ENCODE peak calls at places on chromosomes 11 and 22, in ten cellular contexts. C is esophagus squamous epithelium, J is endodermal cell, G is tibial artery, X is lower lobe of right lung, O is sigmoid colon, Z is DND-41, Y is uterus, E is colonic mucosa, D is psoas muscle. A is an unnamed sample.

GRCh38 chr22:18987765-18988164 is 51.7 kb upstream of the PRODH start:
- DNase-seq in C (no peak), J (peak; percentile 86), G (no peak), X (no peak), O (no peak), Z (no peak), Y (no peak), E (peak; percentile 31), D (no peak), A (peak; percentile 4)

GRCh38 chr11:76832365-76832764 is 28.4 kb upstream of the ACER3 start:
- DNase-seq in C (no peak), J (no peak), G (no peak), X (no peak), O (no peak), Z (no peak), Y (no peak), E (peak; percentile 12), D (no peak), A (no peak)

GRCh38 chr11:36333897-36334296 is 37.8 kb downstream of the PRR5L start:
- DNase-seq in C (no peak), J (peak; percentile 74), G (no peak), X (no peak), O (no peak), Z (peak; percentile 5), Y (no peak), E (no peak), D (no peak), A (no peak)

GRCh38 chr22:26565889-26566288 is 24.0 kb downstream of the TPST2 start:
- DNase-seq in C (no peak), J (no peak), G (no peak), X (no peak), O (no peak), Z (no peak), Y (no peak), E (no peak), D (peak; percentile 5), A (no peak)

GRCh38 chr11:117519170-117519569 is 191.5 kb downstream of the CEP164 start:
- DNase-seq in C (no peak), J (no peak), G (no peak), X (peak; percentile 57), O (no peak), Z (no peak), Y (no peak), E (no peak), D (no peak), A (no peak)

GRCh38 chr11:120034176-120034575 is 103.7 kb downstream of the TRIM29 start:
- DNase-seq in C (no peak), J (peak; percentile 46), G (no peak), X (no peak), O (no peak), Z (no peak), Y (no peak), E (no peak), D (no peak), A (no peak)

GRCh38 chr11:95717314-95717713 is 72.3 kb downstream of the FAM76B start:
- DNase-seq in C (no peak), J (no peak), G (no peak), X (no peak), O (no peak), Z (no peak), Y (no peak), E (no peak), D (no peak), A (no peak)

GRCh38 chr22:29848115-29848514 is 10.0 kb upstream of the ASCC2 start:
- DNase-seq in C (no peak), J (no peak), G (peak; percentile 39), X (no peak), O (no peak), Z (no peak), Y (no peak), E (no peak), D (no peak), A (no peak)

GRCh38 chr22:44192098-44192810 is 11.5 kb downstream of the PARVG start:
- DNase-seq in C (no peak), J (peak; percentile 93), G (no peak), X (peak; percentile 72), O (peak; percentile 46), Z (peak; percentile 37), Y (no peak), E (no peak), D (peak; percentile 56), A (peak; percentile 57)

GRCh38 chr11:67617243-67617953 is 10.7 kb downstream of the NDUFV1 start:
- DNase-seq in C (no peak), J (peak; percentile 56), G (no peak), X (no peak), O (no peak), Z (no peak), Y (no peak), E (no peak), D (no peak), A (no peak)

GRCh38 chr11:4916581-4916980 is 2.6 kb downstream of the OR51G2 start:
- DNase-seq in C (no peak), J (no peak), G (no peak), X (no peak), O (no peak), Z (no peak), Y (no peak), E (no peak), D (no peak), A (no peak)

GRCh38 chr11:102780491-102780918 is at the start of gene MMP10:
- DNase-seq in C (no peak), J (peak; percentile 73), G (no peak), X (no peak), O (no peak), Z (no peak), Y (no peak), E (no peak), D (no peak), A (peak; percentile 1)

GRCh38 chr22:19466126-19466716 is 12.8 kb downstream of the UFD1 start:
- DNase-seq in C (no peak), J (no peak), G (no peak), X (no peak), O (no peak), Z (no peak), Y (no peak), E (no peak), D (no peak), A (no peak)

GRCh38 chr11:13091804-13092203 is 82.7 kb downstream of the RASSF10 start:
- DNase-seq in C (no peak), J (no peak), G (no peak), X (no peak), O (no peak), Z (no peak), Y (no peak), E (no peak), D (no peak), A (no peak)
- H3K27ac ChIP-seq in C (peak overlapping the region; percentile 75), J (no peak overlapping the region), G (no peak overlapping the region), X (no peak overlapping the region), O (no peak overlapping the region), Z (no peak overlapping the region), Y (no peak overlapping the region), E (no peak overlapping the region), D (no peak overlapping the region), A (no peak overlapping the region)

GRCh38 chr11:33242575-33242974 is 14.6 kb upstream of the HIPK3 start:
- DNase-seq in C (no peak), J (no peak), G (no peak), X (no peak), O (no peak), Z (no peak), Y (no peak), E (no peak), D (no peak), A (no peak)
- H3K4me1 ChIP-seq in C (no peaks in the 10 kb centered on the region), J (peaks cover 2% of the 10 kb centered on the region), G (no peaks in the 10 kb centered on the region), X (no peaks in the 10 kb centered on the region), O (no peaks in the 10 kb centered on the region), Z (no peaks in the 10 kb centered on the region), Y (no peaks in the 10 kb centered on the region), E (no peaks in the 10 kb centered on the region), D (no peaks in the 10 kb centered on the region), A (no peaks in the 10 kb centered on the region)

GRCh38 chr11:69804769-69805508 is 14.3 kb downstream of the FGF3 start:
- DNase-seq in C (no peak), J (no peak), G (no peak), X (no peak), O (no peak), Z (no peak), Y (no peak), E (no peak), D (no peak), A (no peak)
- H3K27ac ChIP-seq in C (no peak overlapping the region), J (no peak overlapping the region), G (no peak overlapping the region), X (no peak overlapping the region), O (no peak overlapping the region), Z (no peak overlapping the region), Y (no peak overlapping the region), E (no peak overlapping the region), D (no peak overlapping the region), A (no peak overlapping the region)

GRCh38 chr11:46918778-46919513 is 596 bp upstream of the LRP4 start:
- DNase-seq in C (no peak), J (peak; percentile 79), G (no peak), X (no peak), O (no peak), Z (no peak), Y (no peak), E (no peak), D (no peak), A (no peak)

GRCh38 chr11:46918087-46918751 is at the start of gene LRP4:
- DNase-seq in C (no peak), J (peak; percentile 84), G (no peak), X (no peak), O (peak; percentile 68), Z (peak; percentile 51), Y (peak; percentile 62), E (peak; percentile 62), D (peak; percentile 73), A (no peak)

GRCh38 chr11:46916251-46916650 is 2.1 kb downstream of the LRP4 start:
- DNase-seq in C (no peak), J (no peak), G (no peak), X (no peak), O (no peak), Z (no peak), Y (no peak), E (no peak), D (no peak), A (no peak)

GRCh38 chr11:46916669-46917108 is 1.7 kb downstream of the LRP4 start:
- DNase-seq in C (no peak), J (peak; percentile 88), G (peak; percentile 48), X (no peak), O (peak; percentile 88), Z (no peak), Y (peak; percentile 61), E (peak; percentile 62), D (peak; percentile 83), A (no peak)

DNA sequence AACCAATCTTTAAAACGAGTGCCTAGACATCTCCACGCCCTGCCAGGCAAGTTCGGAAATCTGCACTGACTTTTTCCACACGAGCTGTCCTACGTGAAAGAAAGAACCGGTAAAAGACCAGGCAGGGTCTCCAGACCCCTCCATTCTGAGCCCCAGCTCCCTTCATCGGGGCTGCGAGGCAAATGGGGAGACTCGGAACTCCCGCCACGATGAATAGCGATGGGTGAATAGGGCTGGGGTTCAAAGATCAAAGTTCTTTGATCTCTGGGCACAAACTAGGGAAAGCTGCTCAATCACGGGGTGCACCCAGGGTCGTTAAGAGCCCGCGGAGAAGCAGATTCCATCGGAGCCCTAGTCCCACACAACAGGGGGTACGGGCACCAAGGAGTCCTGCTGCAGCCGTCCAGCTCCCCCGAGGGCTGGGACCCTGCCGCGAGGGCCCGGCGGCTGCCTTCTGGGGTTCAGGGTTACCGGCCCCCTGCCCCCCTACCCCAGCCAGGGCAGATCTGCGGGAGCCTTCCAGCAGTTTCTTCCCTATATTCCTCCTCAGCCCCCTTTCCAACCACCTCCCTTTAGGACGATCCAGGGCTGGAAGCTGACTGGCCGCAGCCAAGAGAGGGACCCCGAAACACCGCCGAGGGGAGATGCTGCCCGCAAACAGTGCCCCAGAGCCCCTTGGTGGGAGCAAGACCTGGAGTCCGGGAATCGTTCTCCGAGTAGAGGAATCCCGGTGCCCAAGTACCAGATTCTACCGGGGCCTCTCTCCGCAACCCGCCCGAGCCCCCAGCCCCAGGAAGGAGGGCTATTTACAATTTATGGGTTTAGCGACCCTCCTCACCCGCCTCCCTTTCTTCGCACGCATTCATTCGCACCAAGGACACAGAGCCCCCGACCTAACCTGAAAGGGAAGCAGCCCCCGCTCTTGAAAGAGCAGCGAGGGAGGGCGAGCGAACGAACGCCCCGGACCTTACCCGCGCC is 952 bp downstream of the LRP4 start:
- DNase-seq in C (no peak), J (peak; percentile 65), G (no peak), X (no peak), O (peak; percentile 65), Z (no peak), Y (no peak), E (peak; percentile 63), D (no peak), A (no peak)
- H3K4me1 ChIP-seq in C (peaks cover 26% of the 10 kb centered on the region), J (peaks cover 7% of the 10 kb centered on the region), G (peaks cover 53% of the 10 kb centered on the region), X (peaks cover 31% of the 10 kb centered on the region), O (no peaks in the 10 kb centered on the region), Z (peaks cover 33% of the 10 kb centered on the region), Y (no peaks in the 10 kb centered on the region), E (no peaks in the 10 kb centered on the region), D (peaks cover 55% of the 10 kb centered on the region), A (peaks cover 25% of the 10 kb centered on the region)